ENCODE peak calls at places on chromosomes 12 and 14, in eight cellular contexts. S is GM12864; Z is LoVo; Q is HEK293T; E is C1 segment of cervical spinal cord; L is stimulated activated CD8-positive, alpha-beta memory T cell treated with anti-CD3 and anti-CD28 coated beads, Interleukin-7, amount 100 ng/mL, for 1 hour; K is hippocampal formation; H is cardiac fibroblast. O is an unnamed sample.

GRCh38 chr14:52563120-52563519 is 10.5 kb downstream of the GPR137C start:
- DNase-seq in S (no peak), Z (no peak), Q (no peak), E (no peak), L (no peak), K (no peak), H (peak), O (peak)

GRCh38 chr12:80469681-80470080 is 25.6 kb downstream of the PTPRQ start:
- DNase-seq in S (no peak), Z (no peak), Q (no peak), E (no peak), L (no peak), K (no peak), H (peak), O (no peak)

GRCh38 chr14:36625014-36625413 is 36.6 kb upstream of the PAX9 start:
- DNase-seq in S (no peak), Z (no peak), Q (no peak), E (no peak), L (no peak), K (no peak), H (no peak), O (no peak)

GRCh38 chr14:39108791-39109190 is 5.3 kb upstream of the GEMIN2 start:
- DNase-seq in S (no peak), Z (no peak), Q (no peak), E (no peak), L (no peak), K (no peak), H (no peak), O (no peak)

GRCh38 chr12:96814200-96814599 is 92.9 kb upstream of the NEDD1 start:
- DNase-seq in S (no peak), Z (no peak), Q (no peak), E (no peak), L (no peak), K (no peak), H (peak), O (no peak)

GRCh38 chr12:112503521-112503920 is 84.8 kb downstream of the PTPN11 start:
- DNase-seq in S (no peak), Z (no peak), Q (no peak), E (no peak), L (no peak), K (no peak), H (no peak), O (no peak)

GRCh38 chr12:62533755-62534107 is 67.1 kb downstream of the MON2 start:
- DNase-seq in S (no peak), Z (no peak), Q (no peak), E (no peak), L (no peak), K (no peak), H (no peak), O (no peak)

GRCh38 chr12:130177615-130178014 is 15.4 kb downstream of the FZD10 start:
- DNase-seq in S (no peak), Z (no peak), Q (no peak), E (no peak), L (no peak), K (no peak), H (no peak), O (no peak)

GRCh38 chr12:49346659-49347306 is at the start of gene DNAJC22:
- DNase-seq in S (no peak), Z (no peak), Q (peak), E (no peak), L (no peak), K (no peak), H (peak), O (no peak)

GRCh38 chr12:108608616-108609015 is 10.7 kb upstream of the TMEM119 start:
- DNase-seq in S (no peak), Z (no peak), Q (no peak), E (no peak), L (no peak), K (no peak), H (no peak), O (no peak)

GRCh38 chr12:113479578-113480335 is 8.1 kb upstream of the LHX5 start:
- DNase-seq in S (no peak), Z (no peak), Q (peak), E (peak), L (no peak), K (peak), H (peak), O (peak)

GRCh38 chr14:76870146-76870545 is 43.9 kb downstream of the LRRC74A start:
- DNase-seq in S (no peak), Z (no peak), Q (peak), E (no peak), L (no peak), K (no peak), H (peak), O (peak)

GRCh38 chr12:24850486-24850885 is 98.4 kb downstream of the BCAT1 start:
- DNase-seq in S (no peak), Z (no peak), Q (no peak), E (no peak), L (no peak), K (no peak), H (no peak), O (no peak)

GRCh38 chr12:116958402-116959197 is 47.9 kb downstream of the FBXW8 start:
- DNase-seq in S (no peak), Z (no peak), Q (peak), E (no peak), L (no peak), K (no peak), H (peak), O (no peak)

GRCh38 chr12:26740991-26741390 is 92.0 kb downstream of the ITPR2 start:
- DNase-seq in S (no peak), Z (no peak), Q (no peak), E (no peak), L (no peak), K (no peak), H (peak), O (no peak)

O was measured in trophoblast cell.